ENCODE peak calls at places on chromosomes 7 and 10, in five cellular contexts. G, H, U, P and C are unnamed samples.
A peak's percentile ranks its signal among the peaks of the same experiment; 100 is the strongest.

GRCh38 chr7:24366901-24367300 is 82.9 kb downstream of the NPY start:
- DNase-seq in G (no peak), U (no peak), P (no peak), H (no peak), C (no peak)

GRCh38 chr7:108063520-108063933 is 60.6 kb upstream of the LAMB1 start:
- DNase-seq in P (no peak), H (no peak), U (no peak), G (no peak), C (no peak)

GRCh38 chr7:130352335-130353074 is 7.9 kb downstream of the CPA5 start:
- DNase-seq in G (no peak), U (peak; percentile 19), H (no peak), P (no peak), C (no peak)

GRCh38 chr10:61186408-61186807 is 242.4 kb upstream of the RHOBTB1 start:
- DNase-seq in P (no peak), H (no peak), G (no peak), U (no peak), C (no peak)

GRCh38 chr10:132654708-132655661 is 117.4 kb downstream of the INPP5A start:
- DNase-seq in U (peak; percentile 95), P (no peak), H (peak; percentile 79), G (peak; percentile 35), C (peak; percentile 31)

GRCh38 chr7:27201231-27202017 is 1.5 kb upstream of the HOXA13 start:
- DNase-seq in H (peak; percentile 29), P (no peak), G (no peak), U (no peak), C (no peak)

GRCh38 chr10:34736976-34737771 is 77.9 kb downstream of the PARD3 start:
- DNase-seq in H (no peak), U (no peak), G (no peak), P (no peak), C (no peak)

GRCh38 chr7:47915066-47915976 is 32.9 kb downstream of the PKD1L1 start:
- DNase-seq in G (no peak), P (no peak), U (no peak), H (no peak), C (no peak)

GRCh38 chr7:43648725-43649406 is 66.0 kb downstream of the STK17A start:
- DNase-seq in H (no peak), G (no peak), P (no peak), U (no peak), C (peak; percentile 53)

GRCh38 chr7:1232103-1232466 is 587 bp upstream of the UNCX start:
- DNase-seq in H (no peak), U (no peak), P (no peak), G (no peak), C (no peak)
- H3K27me3 ChIP-seq in H (peaks cover 65% of the 10 kb centered on the region), U (peaks cover 79% of the 10 kb centered on the region), P (peaks cover 95% of the 10 kb centered on the region), G (peaks cover 95% of the 10 kb centered on the region), C (peaks cover 74% of the 10 kb centered on the region)

GRCh38 chr7:29345590-29345989 is 151.0 kb downstream of the CHN2 start:
- DNase-seq in P (no peak), H (peak; percentile 67), G (peak; percentile 38), U (peak; percentile 63), C (no peak)
- TF ChIP-seq CTCF in P (peak; percentile 54), H (peak; percentile 74), G (peak; percentile 5), U (peak; percentile 37), C (no peak)

DNA sequence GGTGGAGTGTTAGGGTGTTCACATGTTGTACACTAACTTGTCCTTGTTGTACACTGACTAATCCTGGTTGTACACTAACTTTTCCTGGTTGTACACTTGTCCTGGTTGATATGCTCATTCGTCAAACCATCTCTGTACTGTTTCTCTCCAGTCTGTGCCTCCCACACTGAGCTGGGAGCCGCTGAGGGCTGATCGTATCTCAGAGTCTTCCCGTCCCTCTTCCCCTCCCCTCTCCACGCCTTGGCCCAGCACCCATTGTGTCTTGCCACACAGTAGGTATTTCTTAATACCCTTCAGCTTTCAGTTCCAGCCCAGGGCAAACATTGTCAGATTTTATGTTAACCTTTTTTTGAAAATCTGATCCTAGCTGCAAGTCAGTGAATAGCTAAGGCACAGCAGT is 32.7 kb upstream of the CHST15 start:
- DNase-seq in G (no peak), P (no peak), H (no peak), U (no peak), C (no peak)
- H3K27me3 ChIP-seq in G (no peaks in the 10 kb centered on the region), P (no peaks in the 10 kb centered on the region), H (no peaks in the 10 kb centered on the region), U (no peaks in the 10 kb centered on the region), C (no peaks in the 10 kb centered on the region)

DNA sequence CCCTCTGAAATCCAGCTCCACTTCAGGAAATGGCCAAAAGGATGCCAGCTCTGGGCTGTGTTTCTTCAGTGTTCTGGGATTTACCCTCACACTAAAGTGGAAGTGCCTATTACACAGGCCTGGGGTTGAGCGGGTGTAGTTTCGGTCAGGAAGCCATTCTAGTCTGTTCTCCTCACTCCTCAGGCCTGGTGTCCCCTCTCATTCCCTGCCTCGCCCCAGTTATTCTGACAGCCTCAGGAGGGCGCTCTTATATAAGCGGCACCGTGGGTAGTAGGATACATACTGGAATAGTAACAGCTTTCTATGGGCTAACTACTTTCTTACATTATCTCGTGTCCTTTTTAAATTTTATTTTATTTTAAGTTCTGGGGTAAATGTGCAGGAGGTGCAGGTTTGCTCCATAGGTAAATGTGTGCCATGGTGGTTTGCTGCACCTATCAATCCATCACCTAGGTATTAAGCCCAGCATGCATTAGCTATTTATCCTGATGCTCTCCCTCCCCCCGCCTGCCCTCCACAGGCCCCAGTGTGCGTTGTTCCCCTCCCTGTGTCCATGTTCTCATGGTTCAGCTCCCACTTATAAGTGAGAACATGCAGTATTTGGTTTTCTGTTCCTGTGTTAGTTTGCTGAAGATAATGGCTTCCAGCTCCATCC is 12.2 kb upstream of the LGI1 start:
- DNase-seq in U (no peak), P (no peak), H (peak; percentile 78), G (no peak), C (no peak)
- TF ChIP-seq CTCF in U (peak; percentile 45), P (no peak), H (peak; percentile 90), G (no peak), C (no peak)

DNA sequence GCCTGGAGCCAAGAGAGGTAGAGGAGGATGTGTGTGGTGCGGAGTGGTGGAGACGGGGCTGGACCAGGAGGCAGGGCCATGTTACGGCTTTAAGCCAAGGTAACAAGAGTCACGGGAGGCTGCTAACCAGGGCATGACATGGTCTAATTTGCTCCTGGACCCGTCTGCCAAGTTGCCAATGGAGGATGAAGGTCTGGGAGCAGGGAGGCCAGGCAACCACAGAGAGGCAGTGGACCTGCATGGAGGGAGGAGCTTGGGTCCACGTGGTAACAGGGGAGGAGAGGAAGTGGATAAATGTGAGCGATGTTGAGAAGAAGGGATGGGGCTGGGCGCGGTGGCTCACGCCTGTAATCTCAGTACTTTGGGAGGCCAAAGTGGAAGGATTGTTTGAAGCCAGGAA is 31.0 kb downstream of the SRRM3 start:
- DNase-seq in H (no peak), U (no peak), G (no peak), P (no peak), C (no peak)
- H3K27me3 ChIP-seq in H (no peaks in the 10 kb centered on the region), U (peaks cover 8% of the 10 kb centered on the region), G (peaks cover 84% of the 10 kb centered on the region), P (peaks cover 20% of the 10 kb centered on the region), C (peaks cover 36% of the 10 kb centered on the region)

DNA sequence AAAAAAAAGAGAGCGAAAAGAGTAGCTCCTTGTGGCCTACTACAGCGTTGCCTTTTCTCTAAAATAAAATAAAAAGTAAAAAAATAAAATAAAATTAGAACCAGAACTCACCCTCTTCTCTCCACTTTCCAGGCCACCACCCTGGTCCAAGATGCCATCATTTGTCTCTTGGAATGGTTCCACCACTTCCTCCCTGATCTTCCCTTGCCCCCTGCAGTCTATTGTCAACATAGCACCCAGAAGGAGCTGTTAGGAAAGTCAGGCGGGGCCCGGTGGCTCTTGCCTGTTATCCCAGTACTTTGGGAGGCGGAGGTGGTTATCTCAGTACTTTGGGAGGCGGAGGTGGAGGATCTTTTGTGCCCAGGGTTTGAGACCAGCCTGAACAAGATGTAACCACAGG is 7.6 kb upstream of the GRID2IP start:
- DNase-seq in G (no peak), U (peak; percentile 88), H (peak; percentile 81), P (no peak), C (no peak)
- TF ChIP-seq CTCF in G (no peak), U (peak; percentile 65), H (peak; percentile 62), P (no peak), C (peak; percentile 49)

DNA sequence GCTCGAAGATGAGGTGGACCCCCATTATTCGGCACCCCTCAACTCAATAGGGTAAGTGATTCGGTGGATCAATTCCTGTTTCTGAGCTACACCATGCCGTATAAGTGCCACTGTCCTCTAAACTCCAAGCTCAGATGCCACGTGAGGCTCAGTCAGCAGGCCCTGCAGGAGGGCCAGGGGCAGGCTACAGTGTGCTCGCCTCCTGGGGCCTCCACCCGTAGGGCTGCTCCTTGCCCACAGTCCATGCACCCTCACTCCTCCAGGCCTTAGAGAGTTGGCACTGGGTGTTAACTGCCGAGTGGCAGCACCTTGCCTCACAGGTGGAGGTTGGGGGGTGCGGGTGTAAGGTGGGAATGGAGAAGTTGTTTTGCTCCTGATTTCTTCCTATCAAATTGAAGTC is 12.1 kb downstream of the C10orf53 start:
- DNase-seq in G (no peak), U (no peak), P (no peak), H (no peak), C (no peak)
- H3K27me3 ChIP-seq in G (peaks cover 86% of the 10 kb centered on the region), U (no peaks in the 10 kb centered on the region), P (peaks cover 22% of the 10 kb centered on the region), H (peaks cover 67% of the 10 kb centered on the region), C (peaks cover 45% of the 10 kb centered on the region)

GRCh38 chr7:137454169-137455166 is 110.9 kb upstream of the PTN start:
- DNase-seq in G (peak; percentile 34), H (no peak), U (peak; percentile 57), P (no peak), C (no peak)
- TF ChIP-seq CTCF in G (peak; percentile 45), H (peak; percentile 79), U (peak; percentile 96), P (peak; percentile 74), C (peak; percentile 70)